ENCODE peak calls at places on chromosomes 3 and 15, in seven cellular contexts. T, S, U, Z, H, E and M are unnamed samples.

GRCh38 chr3:177446160-177446559 is 248.9 kb upstream of the TBL1XR1 start:
- DNase-seq in H (no peak), S (no peak), T (no peak), E (no peak), U (no peak), Z (no peak), M (no peak)

GRCh38 chr3:184965639-184966430 is 153.9 kb downstream of the VPS8 start:
- DNase-seq in Z (no peak), S (no peak), H (no peak), E (no peak), T (no peak), U (no peak), M (no peak)

GRCh38 chr15:74785716-74786032 is 3.8 kb downstream of the CSK start:
- DNase-seq in H (no peak), S (no peak), T (no peak), E (no peak), U (peak; percentile 57), Z (no peak), M (no peak)

GRCh38 chr15:100849021-100849831 is 30.4 kb upstream of the ALDH1A3 start:
- DNase-seq in U (peak; percentile 82), S (no peak), H (no peak), T (peak; percentile 63), E (peak; percentile 54), Z (peak; percentile 96), M (no peak)

GRCh38 chr3:108219336-108219735 is 2.9 kb downstream of the IFT57 start:
- DNase-seq in S (no peak), Z (no peak), H (no peak), T (no peak), E (no peak), U (peak; percentile 69), M (no peak)

GRCh38 chr3:52433328-52434060 is 11.4 kb downstream of the SEMA3G start:
- DNase-seq in Z (no peak), H (no peak), S (peak; percentile 39), E (no peak), T (peak; percentile 49), U (no peak), M (no peak)

GRCh38 chr3:176193032-176193698 is 1004.1 kb downstream of the TBL1XR1 start:
- DNase-seq in S (no peak), T (no peak), Z (no peak), U (no peak), H (no peak), E (no peak), M (no peak)

GRCh38 chr15:65839354-65839901 is 29.9 kb upstream of the RAB11A start:
- DNase-seq in U (no peak), E (no peak), T (no peak), Z (no peak), H (no peak), S (peak; percentile 20), M (no peak)

GRCh38 chr15:76181705-76182107 is 121.9 kb downstream of the TMEM266 start:
- DNase-seq in T (no peak), H (no peak), S (no peak), E (no peak), U (no peak), Z (no peak), M (no peak)

GRCh38 chr3:13884851-13885703 is 5.2 kb upstream of the WNT7A start:
- DNase-seq in E (no peak), Z (peak; percentile 53), S (peak; percentile 91), H (no peak), U (peak; percentile 67), T (peak; percentile 7), M (no peak)

GRCh38 chr15:80436511-80437307 is 32.5 kb downstream of the ARNT2 start:
- DNase-seq in E (peak; percentile 82), U (no peak), S (no peak), T (no peak), Z (peak; percentile 89), H (no peak), M (no peak)

GRCh38 chr3:148865039-148865438 is at the start of gene CPA3:
- DNase-seq in Z (no peak), U (no peak), H (no peak), S (no peak), T (no peak), E (no peak), M (no peak)

GRCh38 chr3:62614527-62614926 is 241.2 kb upstream of the FEZF2 start:
- DNase-seq in E (no peak), Z (no peak), S (no peak), T (no peak), H (no peak), U (no peak), M (no peak)

GRCh38 chr15:66740802-66741201 is 38.8 kb downstream of the SMAD6 start:
- DNase-seq in S (no peak), U (no peak), E (no peak), H (no peak), Z (no peak), T (peak; percentile 91), M (no peak)

GRCh38 chr3:30356901-30357753 is 249.3 kb upstream of the TGFBR2 start:
- DNase-seq in Z (peak; percentile 43), E (peak; percentile 69), U (no peak), T (no peak), S (no peak), H (no peak), M (no peak)

GRCh38 chr3:159616234-159616825 is 372.3 kb upstream of the IL12A start:
- DNase-seq in E (peak; percentile 52), H (no peak), S (peak; percentile 83), T (no peak), Z (peak; percentile 34), U (no peak), M (no peak)

GRCh38 chr3:71859128-71859519 is 74.2 kb upstream of the PROK2 start:
- DNase-seq in Z (peak; percentile 11), U (peak; percentile 10), E (peak; percentile 1), S (no peak), H (no peak), T (no peak), M (no peak)

GRCh38 chr15:49103676-49104075 is 51.7 kb downstream of the COPS2 start:
- DNase-seq in T (no peak), E (no peak), S (no peak), Z (no peak), U (no peak), H (no peak), M (no peak)

GRCh38 chr3:13333236-13333897 is 86.8 kb downstream of the NUP210 start:
- DNase-seq in T (no peak), Z (no peak), H (no peak), U (no peak), E (no peak), S (no peak), M (no peak)

GRCh38 chr3:49518441-49518840 is 35.8 kb upstream of the BSN start:
- DNase-seq in T (no peak), H (no peak), E (no peak), Z (no peak), U (no peak), S (no peak), M (no peak)

DNA sequence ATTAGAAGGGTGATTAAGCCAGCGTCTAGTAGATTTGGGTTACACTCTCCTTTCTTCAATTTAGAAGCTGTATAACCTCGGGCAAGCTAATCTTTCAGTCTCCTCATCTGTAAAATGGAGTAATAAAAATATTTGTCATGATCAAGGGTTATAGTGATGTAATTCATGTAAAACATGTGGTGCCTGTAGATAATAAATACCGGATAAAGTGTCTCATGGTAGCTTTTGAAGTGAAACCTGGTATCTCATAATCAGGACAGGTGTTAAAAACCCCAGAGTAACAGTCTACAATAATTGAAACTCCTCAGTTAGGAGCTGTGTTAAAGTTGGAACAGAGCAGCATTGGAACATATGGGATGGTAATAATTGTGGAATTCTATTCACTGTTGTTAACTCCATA is 919 bp upstream of the KNL1 start:
- DNase-seq in S (no peak), H (no peak), T (no peak), E (no peak), Z (no peak), U (no peak), M (no peak)
- H3K4me1 ChIP-seq in S (peaks cover 2% of the 10 kb centered on the region), H (peaks cover 12% of the 10 kb centered on the region), T (no peaks in the 10 kb centered on the region), E (no peaks in the 10 kb centered on the region), Z (peaks cover 13% of the 10 kb centered on the region), U (peaks cover 49% of the 10 kb centered on the region), M (peaks cover 18% of the 10 kb centered on the region)

GRCh38 chr15:70249616-70250015 is 151.9 kb upstream of the TLE3 start:
- DNase-seq in T (no peak), H (no peak), S (no peak), Z (no peak), E (no peak), U (no peak), M (no peak)
- H3K4me1 ChIP-seq in T (peaks cover 9% of the 10 kb centered on the region), H (peaks cover 7% of the 10 kb centered on the region), S (no peaks in the 10 kb centered on the region), Z (peaks cover 9% of the 10 kb centered on the region), E (peaks cover 5% of the 10 kb centered on the region), U (peaks cover 22% of the 10 kb centered on the region), M (no peaks in the 10 kb centered on the region)

DNA sequence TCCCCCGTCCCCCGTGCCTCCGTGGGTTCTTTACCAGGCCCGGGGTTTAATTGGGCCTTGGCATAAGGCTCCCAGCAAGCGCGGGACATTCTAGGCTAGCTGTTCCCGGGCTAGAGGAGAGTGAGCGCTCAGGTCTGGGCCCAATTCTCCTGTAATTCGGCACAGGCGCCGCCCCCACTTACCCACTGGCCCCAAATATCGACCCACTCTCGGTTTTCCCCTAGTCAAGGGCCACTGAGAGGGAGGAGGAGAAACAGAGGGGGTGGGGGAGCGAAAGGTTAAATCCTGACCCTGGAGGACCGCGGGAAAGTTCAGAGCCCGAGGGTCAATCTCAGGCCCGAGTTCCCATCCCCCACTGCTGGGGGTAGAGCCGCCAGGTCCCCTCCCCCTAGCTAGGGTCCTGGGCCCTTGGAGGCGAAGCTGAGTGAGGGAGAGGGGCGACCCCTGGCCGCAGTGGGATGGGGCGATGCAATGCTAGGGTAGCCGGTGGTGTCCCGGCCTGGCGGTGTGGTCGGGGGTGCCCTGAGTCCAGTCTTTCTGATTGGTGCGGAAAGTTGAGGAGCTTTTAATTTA is 8.5 kb upstream of the ONECUT1 start:
- DNase-seq in H (no peak), T (no peak), E (no peak), Z (no peak), U (no peak), S (peak; percentile 83), M (no peak)
- H3K4me1 ChIP-seq in H (no peaks in the 10 kb centered on the region), T (no peaks in the 10 kb centered on the region), E (no peaks in the 10 kb centered on the region), Z (no peaks in the 10 kb centered on the region), U (no peaks in the 10 kb centered on the region), S (peaks cover 2% of the 10 kb centered on the region), M (peaks cover 16% of the 10 kb centered on the region)

GRCh38 chr15:62846805-62847481 is 195.6 kb upstream of the TPM1 start:
- DNase-seq in H (no peak), Z (no peak), T (no peak), U (no peak), E (no peak), S (peak; percentile 39), M (no peak)
- H3K4me1 ChIP-seq in H (no peaks in the 10 kb centered on the region), Z (peaks cover 74% of the 10 kb centered on the region), T (no peaks in the 10 kb centered on the region), U (no peaks in the 10 kb centered on the region), E (no peaks in the 10 kb centered on the region), S (peaks cover 8% of the 10 kb centered on the region), M (peaks cover 35% of the 10 kb centered on the region)